ENCODE peak calls at places on chromosomes 5 and 9, in six cellular contexts. H is stimulated activated CD8-positive, alpha-beta memory T cell treated with anti-CD3 and anti-CD28 coated beads, Interleukin-2, amount 100 ng/mL, for 1 hour; W is upper lobe of right lung; G is cardiac muscle cell; Z is astrocyte of the spinal cord; N is BJ. S is an unnamed sample.

GRCh38 chr5:21823588-21823987 is 1029.6 kb downstream of the CDH12 start:
- DNase-seq in H (no peak), W (no peak), G (no peak), Z (peak), N (no peak), S (no peak)

GRCh38 chr9:89954229-89954628 is 349.4 kb downstream of the GADD45G start:
- DNase-seq in H (no peak), W (no peak), G (no peak), Z (no peak), N (no peak), S (no peak)

GRCh38 chr5:59724482-59725392 is 168.8 kb downstream of the PDE4D start:
- DNase-seq in H (no peak), W (no peak), G (peak), Z (peak), N (no peak), S (no peak)

GRCh38 chr9:99181621-99182020 is 40.1 kb downstream of the ALG2 start:
- DNase-seq in H (no peak), W (no peak), G (no peak), Z (peak), N (no peak), S (no peak)

GRCh38 chr5:69213513-69214215 is 21.0 kb upstream of the CDK7 start:
- DNase-seq in H (no peak), W (no peak), G (no peak), Z (peak), N (peak), S (no peak)

GRCh38 chr9:85224301-85224700 is 517.5 kb downstream of the AGTPBP1 start:
- DNase-seq in H (no peak), W (no peak), G (no peak), Z (no peak), N (no peak), S (no peak)

GRCh38 chr5:135203593-135204036 is 169.6 kb upstream of the PITX1 start:
- DNase-seq in H (no peak), W (no peak), G (no peak), Z (peak), N (no peak), S (no peak)

GRCh38 chr5:36158144-36158543 is 6.2 kb downstream of the SKP2 start:
- DNase-seq in H (no peak), W (no peak), G (peak), Z (peak), N (no peak), S (no peak)

GRCh38 chr9:94799578-94800264 is 73.2 kb downstream of the AOPEP start:
- DNase-seq in H (no peak), W (no peak), G (no peak), Z (peak), N (no peak), S (no peak)

GRCh38 chr9:88236531-88237453 is 98.5 kb upstream of the SPATA31C2 start:
- DNase-seq in H (no peak), W (no peak), G (no peak), Z (no peak), N (no peak), S (no peak)

GRCh38 chr9:714675-715074 is 126.8 kb upstream of the DMRT1 start:
- DNase-seq in H (no peak), W (no peak), G (no peak), Z (no peak), N (no peak), S (no peak)

GRCh38 chr9:129125478-129125877 is 14.3 kb downstream of the PTPA start:
- DNase-seq in H (no peak), W (no peak), G (no peak), Z (peak), N (no peak), S (no peak)

GRCh38 chr5:94908889-94909480 is 290.5 kb downstream of the SLF1 start:
- DNase-seq in H (no peak), W (no peak), G (peak), Z (peak), N (no peak), S (no peak)

GRCh38 chr5:175822225-175822624 is 49.2 kb upstream of the CPLX2 start:
- DNase-seq in H (no peak), W (no peak), G (no peak), Z (no peak), N (no peak), S (no peak)

GRCh38 chr9:133532937-133533668 is 1.4 kb upstream of the ADAMTSL2 start:
- DNase-seq in H (peak), W (peak), G (peak), Z (peak), N (no peak), S (no peak)

GRCh38 chr5:158100373-158100902 is 241.5 kb upstream of the CLINT1 start:
- DNase-seq in H (no peak), W (no peak), G (no peak), Z (no peak), N (no peak), S (no peak)

GRCh38 chr9:113621309-113621791 is 157.8 kb downstream of the RGS3 start:
- DNase-seq in H (no peak), W (peak), G (no peak), Z (peak), N (peak), S (no peak)